ENCODE peak calls at places on chromosomes 3 and 15, in four cellular contexts. Q is fibroblast of pulmonary artery; U is heart right ventricle; D is naive thymus-derived CD4-positive, alpha-beta T cell. C is an unnamed sample.

GRCh38 chr3:41630708-41631107 is 331.2 kb downstream of the ULK4 start:
- DNase-seq in Q (no peak), U (no peak), D (no peak), C (no peak)

GRCh38 chr3:186094696-186095095 is 14.2 kb downstream of the ETV5 start:
- DNase-seq in Q (no peak), U (no peak), D (no peak), C (no peak)

GRCh38 chr15:31381801-31382692 is 55.4 kb downstream of the KLF13 start:
- DNase-seq in Q (no peak), U (no peak), D (no peak), C (no peak)

GRCh38 chr3:42830437-42831320 is 21.4 kb downstream of the ACKR2 start:
- DNase-seq in Q (peak), U (no peak), D (peak), C (no peak)

GRCh38 chr15:35736150-35736549 is 190.2 kb upstream of the DPH6 start:
- DNase-seq in Q (peak), U (no peak), D (no peak), C (no peak)

GRCh38 chr3:59726279-59726678 is 676.5 kb upstream of the CFAP20DC start:
- DNase-seq in Q (no peak), U (no peak), D (no peak), C (no peak)

GRCh38 chr15:76533995-76534394 is 197.4 kb downstream of the ISL2 start:
- DNase-seq in Q (no peak), U (no peak), D (no peak), C (no peak)

GRCh38 chr3:74001481-74001880 is 376.7 kb upstream of the PDZRN3 start:
- DNase-seq in Q (no peak), U (no peak), D (no peak), C (no peak)

GRCh38 chr3:149010966-149011365 is 19.6 kb downstream of the GYG1 start:
- DNase-seq in Q (no peak), U (no peak), D (no peak), C (no peak)

GRCh38 chr15:69299451-69300128 is 878 bp downstream of the PAQR5 start:
- DNase-seq in Q (no peak), U (no peak), D (no peak), C (no peak)
- H3K4me3 ChIP-seq in Q (no peak), U (peak), D (no peak), C (peak)

GRCh38 chr15:99058421-99058870 is 46.4 kb upstream of the SYNM start:
- DNase-seq in Q (no peak), U (no peak), D (no peak), C (no peak)
- H3K4me3 ChIP-seq in Q (peak), U (no peak), D (no peak), C (no peak)

DNA sequence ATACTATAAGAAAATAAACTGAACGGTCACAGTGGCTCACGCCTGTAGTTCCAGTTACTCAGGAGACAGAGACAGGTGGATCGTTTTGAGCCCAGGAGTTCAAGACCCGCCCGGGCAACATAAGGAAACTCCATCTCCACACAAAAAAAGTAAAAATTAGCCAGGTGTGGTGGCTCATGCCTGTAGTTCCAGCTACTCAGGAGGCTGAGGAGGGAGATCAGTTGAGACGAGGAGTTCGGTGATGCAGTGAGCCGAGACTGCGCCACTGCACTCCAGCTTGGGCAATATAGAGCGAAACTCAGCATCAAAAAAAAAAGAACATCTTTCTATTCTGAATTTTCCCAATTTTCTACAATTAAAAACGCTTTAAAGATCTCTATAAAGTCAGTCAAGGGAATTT is 1.0 kb upstream of the SEC62 start:
- DNase-seq in Q (no peak), U (no peak), D (no peak), C (no peak)
- H3K4me3 ChIP-seq in Q (no peak), U (no peak), D (peak), C (peak)

DNA sequence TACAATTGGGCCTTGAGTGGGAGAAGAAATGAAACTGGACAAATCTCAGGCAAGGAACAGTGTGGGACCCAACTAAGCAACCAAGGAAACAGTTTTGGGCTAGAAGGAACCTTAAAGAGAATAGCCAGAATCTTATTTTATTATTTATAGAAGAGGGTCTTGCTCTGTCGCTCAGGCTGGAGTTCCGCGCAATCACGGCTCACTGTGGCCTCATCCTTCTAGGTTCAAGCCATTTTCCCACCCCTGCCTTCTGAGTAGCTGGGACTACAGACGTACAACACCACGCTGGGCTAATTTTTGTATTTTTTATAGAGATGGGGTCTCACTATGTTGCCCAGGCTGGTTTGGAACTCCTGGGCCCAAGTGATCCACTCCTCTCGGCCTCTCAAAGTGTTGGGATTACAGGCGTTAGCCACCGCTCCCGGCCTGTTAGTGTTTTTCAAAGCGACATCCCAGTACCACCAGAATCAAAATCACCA is 734 bp upstream of the WDR76 start:
- DNase-seq in Q (no peak), U (no peak), D (no peak), C (no peak)
- H3K4me3 ChIP-seq in Q (peak), U (no peak), D (peak), C (peak)

GRCh38 chr3:187919990-187920389 is 174.7 kb upstream of the BCL6 start:
- DNase-seq in Q (no peak), U (no peak), D (no peak), C (no peak)
- H3K4me3 ChIP-seq in Q (no peak), U (no peak), D (peak), C (no peak)

DNA sequence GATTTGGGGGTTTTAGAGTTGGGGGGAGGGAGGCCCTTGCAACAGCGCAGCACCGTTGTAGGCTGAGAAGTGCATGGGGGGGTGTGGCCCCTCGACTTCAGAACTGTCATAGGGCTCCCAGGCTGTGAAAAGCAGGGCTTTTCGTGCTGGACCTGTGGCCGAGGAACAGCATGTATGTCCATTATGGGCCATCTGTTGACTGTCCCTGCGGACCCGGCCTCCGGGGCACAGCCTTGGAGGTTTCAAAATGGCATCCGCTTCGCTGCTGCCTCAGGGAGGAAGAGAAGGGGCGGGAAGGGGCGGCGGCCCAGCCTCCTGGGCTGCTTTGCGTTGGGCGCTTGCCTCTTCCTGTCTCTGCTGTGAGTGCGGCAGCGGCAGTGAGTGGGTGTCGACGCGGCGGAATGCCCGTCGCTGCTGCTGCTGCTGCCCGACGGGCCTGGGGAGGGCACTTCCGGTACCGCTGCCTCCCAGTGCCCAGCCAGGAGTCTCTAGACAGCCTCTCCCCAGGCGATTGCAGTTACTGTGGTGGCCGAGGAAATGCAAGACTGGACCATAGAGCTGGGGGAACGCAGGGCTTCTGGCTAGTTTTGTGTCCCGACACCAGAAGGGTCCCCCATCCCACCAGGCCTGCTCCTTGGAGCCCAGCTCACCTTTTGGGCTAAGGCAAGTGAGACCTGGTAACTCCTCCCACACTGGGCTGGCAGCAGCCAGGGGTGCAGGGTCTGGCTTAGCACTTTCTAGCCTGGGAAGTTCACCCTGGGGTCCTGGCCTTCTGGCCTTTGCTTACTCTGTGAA is 1.9 kb downstream of the GNAI2 start:
- DNase-seq in Q (peak), U (peak), D (peak), C (peak)
- H3K4me3 ChIP-seq in Q (peak), U (peak), D (peak), C (peak)

GRCh38 chr3:50503504-50503903 is at the start of gene CACNA2D2:
- DNase-seq in Q (no peak), U (peak), D (peak), C (peak)
- H3K4me3 ChIP-seq in Q (no peak), U (no peak), D (peak), C (peak)

DNA sequence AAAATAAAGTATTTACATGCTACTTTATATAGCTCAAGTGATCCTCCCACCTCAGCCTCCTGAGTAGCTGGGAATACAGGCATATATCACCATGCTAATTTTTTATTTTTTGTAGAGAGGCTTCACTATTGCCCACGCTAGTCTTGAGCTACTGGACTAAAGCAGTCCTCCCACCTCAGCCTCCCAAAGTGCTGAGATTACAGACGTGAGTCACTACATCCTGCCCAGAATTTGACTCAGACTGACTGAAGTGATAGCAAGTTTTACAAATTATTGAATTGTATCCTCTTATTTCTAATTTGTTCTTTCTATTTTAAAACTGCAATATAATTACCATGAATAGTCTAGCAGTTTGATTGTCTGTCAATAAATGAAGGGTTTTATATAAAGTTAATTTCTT is 210.3 kb upstream of the CGNL1 start:
- DNase-seq in Q (peak), U (no peak), D (no peak), C (no peak)
- H3K4me3 ChIP-seq in Q (no peak), U (no peak), D (no peak), C (no peak)